ENCODE peak calls at places on chromosomes 7 and 10, in five cellular contexts. H is prostate gland, Z is heart left ventricle, P is RWPE2, A is Calu3. K is an unnamed sample.

GRCh38 chr10:6314620-6315205 is 112.0 kb downstream of the PFKFB3 start:
- DNase-seq in H (no peak), Z (no peak), P (no peak), A (peak; percentile 79), K (no peak)

GRCh38 chr7:131619336-131620305 is 63.2 kb upstream of the PODXL start:
- DNase-seq in H (no peak), Z (no peak), P (no peak), A (no peak), K (no peak)

GRCh38 chr7:151243411-151244155 is 4.9 kb downstream of the SMARCD3 start:
- DNase-seq in H (no peak), Z (no peak), P (peak; percentile 35), A (no peak), K (no peak)

GRCh38 chr10:29600821-29601220 is 34.0 kb downstream of the SVIL start:
- DNase-seq in H (no peak), Z (no peak), P (no peak), A (no peak), K (no peak)

GRCh38 chr10:62046522-62047239 is 145.2 kb downstream of the ARID5B start:
- DNase-seq in H (no peak), Z (peak; percentile 39), P (no peak), A (no peak), K (no peak)

GRCh38 chr7:98724591-98724990 is 107.5 kb downstream of the NPTX2 start:
- DNase-seq in H (no peak), Z (no peak), P (no peak), A (no peak), K (no peak)

GRCh38 chr10:5467634-5468255 is 31.6 kb downstream of the CALML5 start:
- DNase-seq in H (no peak), Z (no peak), P (no peak), A (no peak), K (no peak)

GRCh38 chr10:80498833-80499671 is 38.6 kb upstream of the SH2D4B start:
- DNase-seq in H (peak; percentile 87), Z (peak; percentile 81), P (peak; percentile 95), A (peak; percentile 83), K (no peak)

GRCh38 chr7:143408686-143409551 is at the start of gene EPHA1:
- DNase-seq in H (peak; percentile 77), Z (peak; percentile 24), P (no peak), A (peak; percentile 81), K (no peak)

GRCh38 chr7:137919987-137920386 is 73.2 kb upstream of the DGKI start:
- DNase-seq in H (no peak), Z (no peak), P (no peak), A (no peak), K (no peak)

GRCh38 chr10:73848821-73849489 is 25.4 kb downstream of the CAMK2G start:
- DNase-seq in H (peak; percentile 72), Z (peak; percentile 85), P (no peak), A (peak; percentile 91), K (peak; percentile 79)

GRCh38 chr7:41298343-41298875 is 404.5 kb downstream of the INHBA start:
- DNase-seq in H (no peak), Z (no peak), P (no peak), A (no peak), K (no peak)

GRCh38 chr7:128902761-128903585 is 7.5 kb downstream of the KCP start:
- DNase-seq in H (no peak), Z (no peak), P (no peak), A (no peak), K (no peak)

GRCh38 chr7:87152112-87152896 is at the start of gene DMTF1:
- DNase-seq in H (peak; percentile 94), Z (peak; percentile 96), P (peak; percentile 90), A (peak; percentile 84), K (peak; percentile 97)
- TF ChIP-seq CTCF in H (no peak), Z (no peak), P (no peak), A (no peak), K (no peak)

DNA sequence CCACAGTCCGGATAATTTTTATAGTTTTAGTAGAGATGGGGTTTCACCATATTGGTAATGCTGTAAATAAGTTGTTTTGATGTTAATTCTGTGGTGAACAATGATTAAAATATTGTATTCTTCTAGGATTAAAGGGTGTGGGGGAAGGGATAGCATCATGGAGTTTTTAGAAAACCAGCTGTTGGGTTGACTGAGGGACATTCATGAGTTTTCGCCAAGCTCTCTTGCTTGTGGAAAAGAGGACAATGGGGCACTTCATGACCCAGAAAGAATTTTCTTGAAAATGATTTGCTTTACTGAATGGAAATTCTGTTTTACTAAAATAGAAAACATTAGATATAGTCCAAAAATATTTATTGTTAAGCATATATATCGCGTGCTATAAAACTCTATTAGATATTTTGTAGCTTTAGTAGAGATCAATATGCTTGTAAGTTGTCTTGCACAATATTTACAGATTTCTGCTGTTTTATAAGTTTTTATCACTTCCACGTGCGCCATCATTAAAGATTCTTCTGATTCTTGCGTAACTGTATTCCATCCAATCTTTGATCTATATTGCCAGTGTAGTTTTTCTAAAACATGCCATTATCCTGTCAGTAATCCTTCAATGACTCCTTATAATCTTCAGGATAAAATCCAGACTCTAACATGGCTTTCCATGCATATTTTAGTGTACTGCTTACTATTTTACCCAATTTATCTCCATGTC is 41.8 kb downstream of the LCOR start:
- DNase-seq in H (no peak), Z (no peak), P (no peak), A (no peak), K (no peak)
- TF ChIP-seq CTCF in H (no peak), Z (no peak), P (no peak), A (no peak), K (no peak)

GRCh38 chr7:75961194-75961593 is 33.2 kb downstream of the TMEM120A start:
- DNase-seq in H (no peak), Z (no peak), P (no peak), A (no peak), K (no peak)
- TF ChIP-seq CTCF in H (no peak), Z (no peak), P (no peak), A (no peak), K (peak; percentile 19)

GRCh38 chr10:88730864-88731263 is 24.8 kb downstream of the LIPK start:
- DNase-seq in H (no peak), Z (no peak), P (no peak), A (no peak), K (no peak)

GRCh38 chr10:88725798-88726197 is 19.7 kb downstream of the LIPK start:
- DNase-seq in H (no peak), Z (no peak), P (no peak), A (no peak), K (no peak)

GRCh38 chr10:88733215-88733614 is 26.6 kb upstream of the LIPN start:
- DNase-seq in H (no peak), Z (no peak), P (no peak), A (no peak), K (no peak)

GRCh38 chr10:88731296-88731695 is 25.2 kb downstream of the LIPK start:
- DNase-seq in H (no peak), Z (no peak), P (no peak), A (peak; percentile 6), K (no peak)

GRCh38 chr10:88728107-88728763 is 22.2 kb downstream of the LIPK start:
- DNase-seq in H (no peak), Z (no peak), P (no peak), A (no peak), K (peak; percentile 83)
- TF ChIP-seq CTCF in H (no peak), Z (no peak), P (no peak), A (peak; percentile 15), K (peak; percentile 39)

GRCh38 chr10:42690449-42691360 is 52.3 kb upstream of the ZNF33B start:
- DNase-seq in H (no peak), Z (no peak), P (peak; percentile 61), A (no peak), K (no peak)
- TF ChIP-seq CTCF in H (no peak), Z (no peak), P (peak; percentile 11), A (no peak), K (no peak)

GRCh38 chr7:121351682-121352081 is 22.9 kb downstream of the WNT16 start:
- DNase-seq in H (no peak), Z (no peak), P (no peak), A (no peak), K (no peak)
- TF ChIP-seq CTCF in H (no peak), Z (no peak), P (no peak), A (no peak), K (peak; percentile 48)

K was measured in chondrocyte.